ENCODE peak calls at places on chromosomes 16 and 17, in seven cellular contexts. L is GM12865; E is stimulated activated naive CD8-positive, alpha-beta T cell treated with anti-CD3 and anti-CD28 coated beads, Interleukin-15, Interleukin-2, amounts not matched to agents 100 U/mL and 50 U/mL, for 24 hours; O is midbrain; T is A172; Y is NCI-H774; R is SK-N-DZ. A is an unnamed sample.

GRCh38 chr17:45826919-45827628 is 17.6 kb upstream of the SPPL2C start:
- DNase-seq in Y (no peak), E (no peak), O (no peak), R (no peak), L (no peak), T (no peak), A (no peak)

GRCh38 chr16:47140686-47141085 is 3.1 kb downstream of the NETO2 start:
- DNase-seq in R (no peak), T (no peak), O (no peak), Y (no peak), E (no peak), L (no peak), A (no peak)

GRCh38 chr17:66667491-66668030 is 167.4 kb upstream of the CACNG5 start:
- DNase-seq in L (peak), E (peak), Y (no peak), T (no peak), R (no peak), O (no peak), A (peak)

GRCh38 chr17:16013943-16014407 is 14.4 kb downstream of the TTC19 start:
- DNase-seq in R (peak), E (no peak), O (no peak), Y (no peak), T (peak), L (no peak), A (no peak)

GRCh38 chr17:67602974-67603373 is 114.8 kb upstream of the NOL11 start:
- DNase-seq in R (peak), L (peak), Y (peak), O (no peak), T (peak), E (peak), A (peak)

GRCh38 chr16:52634101-52634500 is 87.2 kb upstream of the TOX3 start:
- DNase-seq in R (no peak), T (no peak), L (no peak), E (no peak), Y (no peak), O (no peak), A (no peak)

GRCh38 chr17:27491713-27492190 is 35.5 kb downstream of the KSR1 start:
- DNase-seq in Y (no peak), R (peak), T (no peak), O (no peak), L (no peak), E (no peak), A (peak)

GRCh38 chr17:37089998-37090397 is 141.2 kb downstream of the AATF start:
- DNase-seq in E (peak), R (no peak), Y (no peak), L (peak), O (no peak), T (no peak), A (no peak)

GRCh38 chr16:84314814-84315213 is 20.1 kb downstream of the WFDC1 start:
- DNase-seq in E (no peak), L (no peak), O (no peak), R (no peak), Y (no peak), T (no peak), A (no peak)

GRCh38 chr16:79171504-79172240 is 428.9 kb downstream of the MAF start:
- DNase-seq in R (peak), L (no peak), E (no peak), Y (peak), O (no peak), T (no peak), A (no peak)

GRCh38 chr17:19316756-19317358 is 45.7 kb downstream of the B9D1 start:
- DNase-seq in L (no peak), T (no peak), Y (no peak), R (no peak), E (no peak), O (no peak), A (no peak)

GRCh38 chr16:78925071-78925714 is 675.3 kb downstream of the MAF start:
- DNase-seq in O (no peak), L (peak), R (peak), T (no peak), Y (no peak), E (peak), A (peak)

A was measured in K562.